ENCODE peak calls at places on chromosomes 2 and 18, in seven cellular contexts. F, U, O, H, X, W and V are unnamed samples.

GRCh38 chr2:20381457-20381856 is 30.8 kb upstream of the PUM2 start:
- DNase-seq in H (no peak), W (no peak), F (no peak), O (no peak), U (no peak), X (no peak), V (no peak)

GRCh38 chr2:83160571-83160970 is 1298.5 kb downstream of the SUCLG1 start:
- DNase-seq in F (no peak), X (no peak), W (no peak), H (no peak), O (no peak), U (no peak), V (no peak)

GRCh38 chr2:240212425-240213225 is 72.2 kb upstream of the OTOS start:
- DNase-seq in W (no peak), H (no peak), O (no peak), U (no peak), F (no peak), X (peak), V (no peak)

GRCh38 chr2:160201849-160202539 is 1.9 kb upstream of the ITGB6 start:
- DNase-seq in X (no peak), H (no peak), F (no peak), W (no peak), U (no peak), O (no peak), V (no peak)

GRCh38 chr18:76503999-76504398 is 9.0 kb upstream of the ZNF516 start:
- DNase-seq in O (no peak), H (no peak), U (no peak), F (no peak), W (no peak), X (no peak), V (no peak)

GRCh38 chr18:14978962-14979535 is 231.1 kb downstream of the ANKRD30B start:
- DNase-seq in U (no peak), F (no peak), W (no peak), O (no peak), X (no peak), H (no peak), V (peak)

GRCh38 chr18:62744076-62744705 is 28.9 kb downstream of the PHLPP1 start:
- DNase-seq in O (no peak), H (no peak), U (no peak), X (no peak), F (no peak), W (no peak), V (no peak)

GRCh38 chr2:154425999-154426398 is 272.5 kb upstream of the KCNJ3 start:
- DNase-seq in W (no peak), U (no peak), H (no peak), O (no peak), X (no peak), F (no peak), V (no peak)

GRCh38 chr2:5064687-5065086 is 627.5 kb upstream of the SOX11 start:
- DNase-seq in O (no peak), F (no peak), U (no peak), W (no peak), H (no peak), X (no peak), V (no peak)

GRCh38 chr18:34055227-34055626 is 169.5 kb downstream of the NOL4 start:
- DNase-seq in H (no peak), F (no peak), X (no peak), W (no peak), U (no peak), O (no peak), V (no peak)

DNA sequence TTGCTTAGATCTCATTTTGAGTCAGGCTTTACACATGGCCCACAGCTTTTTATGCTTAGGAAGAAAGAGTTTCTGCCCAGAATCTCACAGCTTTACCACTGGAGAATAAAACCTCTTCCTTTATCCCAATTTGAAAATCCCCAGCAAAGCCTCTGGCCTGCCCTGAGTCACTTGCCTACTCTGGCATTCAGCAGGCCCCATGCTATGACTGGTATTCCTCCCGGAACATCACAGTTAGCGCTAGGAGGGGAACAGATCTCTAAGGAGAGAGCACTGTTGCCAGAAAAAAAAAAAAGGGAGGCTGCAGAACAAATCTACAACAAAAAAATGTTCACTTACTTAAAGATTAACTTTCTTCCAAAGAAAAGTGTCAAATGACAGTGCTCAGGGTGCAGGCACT is 152.9 kb upstream of the DNMT3A start:
- DNase-seq in X (no peak), W (no peak), F (no peak), U (no peak), O (no peak), H (no peak), V (no peak)
- TF ChIP-seq CTCF in X (no peak), W (no peak), F (no peak), U (no peak), O (no peak), H (no peak), V (no peak)

DNA sequence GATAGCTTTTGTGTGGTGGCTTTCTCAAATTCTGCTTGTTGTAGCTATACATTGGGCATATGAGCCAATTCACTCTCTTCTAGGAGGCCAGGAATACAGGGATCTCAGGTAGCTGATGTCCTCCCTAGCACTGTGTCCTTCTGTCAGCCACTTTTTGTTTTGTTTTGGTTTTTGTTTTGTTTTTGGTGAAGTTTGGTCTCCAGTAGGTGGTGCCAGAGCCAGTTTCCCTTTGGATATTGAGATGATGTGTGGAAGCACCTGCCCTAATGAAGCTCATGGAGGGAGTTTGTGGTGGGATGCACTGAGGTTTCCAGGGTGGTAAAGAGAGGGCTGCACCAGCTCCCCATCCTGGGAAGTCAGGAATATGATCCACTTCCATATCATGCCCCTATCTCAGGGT is 100.5 kb upstream of the VWC2L start:
- DNase-seq in H (no peak), U (no peak), W (no peak), F (no peak), O (no peak), X (no peak), V (no peak)
- TF ChIP-seq CTCF in H (peak), U (peak), W (no peak), F (peak), O (no peak), X (no peak), V (no peak)

GRCh38 chr2:29225814-29226213 is 110.6 kb downstream of the CLIP4 start:
- DNase-seq in H (no peak), O (no peak), X (no peak), F (no peak), U (no peak), W (no peak), V (no peak)
- TF ChIP-seq CTCF in H (no peak), O (no peak), X (no peak), F (no peak), U (no peak), W (no peak), V (no peak)

GRCh38 chr18:13726228-13726971 is at the start of the genes FAM210A and RNMT:
- DNase-seq in X (peak), W (peak), O (peak), F (peak), U (peak), H (peak), V (peak)
- TF ChIP-seq CTCF in X (no peak), W (no peak), O (no peak), F (peak), U (peak), H (peak), V (no peak)

DNA sequence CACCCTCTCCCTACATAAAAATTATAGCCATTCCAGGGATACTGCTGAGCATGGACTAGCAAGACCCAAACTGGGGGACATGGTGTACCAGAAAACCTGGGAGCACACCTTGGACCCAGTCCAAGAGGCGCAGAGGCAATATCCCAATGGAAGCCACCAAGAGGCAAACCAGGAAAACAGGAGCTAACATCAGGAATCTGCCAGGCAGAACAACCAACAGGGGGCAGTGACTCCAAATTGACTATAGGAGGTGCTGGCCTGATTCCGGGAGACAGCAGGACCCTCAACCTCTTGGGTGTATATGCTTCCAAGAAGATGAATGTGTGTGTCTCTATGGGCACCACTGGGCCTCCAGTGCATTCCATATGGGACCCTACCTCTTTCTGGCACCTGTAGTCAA is 172.7 kb upstream of the ARL4C start:
- DNase-seq in X (no peak), W (no peak), U (no peak), H (no peak), O (no peak), F (no peak), V (no peak)
- TF ChIP-seq CTCF in X (no peak), W (no peak), U (peak), H (peak), O (no peak), F (no peak), V (peak)